ENCODE peak calls at places on chromosomes 1 and 21, in five cellular contexts. C is IMR-90, X is K562, D is H1, P is HepG2. O is an unnamed sample.

GRCh38 chr1:155122308-155122707 is 5.4 kb upstream of the EFNA1 start:
- DNase-seq in D (no peak), X (no peak), P (no peak), C (no peak), O (no peak)

GRCh38 chr1:115114308-115114707 is 25.0 kb upstream of the TSPAN2 start:
- DNase-seq in P (no peak), C (no peak), D (no peak), X (no peak), O (no peak)

GRCh38 chr1:231628207-231628876 is 1.8 kb downstream of the DISC1 start:
- DNase-seq in D (no peak), P (peak; percentile 91), X (no peak), C (peak; percentile 37), O (no peak)

GRCh38 chr1:54047384-54048315 is 5.4 kb downstream of the TMEM59 start:
- DNase-seq in P (no peak), X (no peak), D (no peak), C (peak; percentile 47), O (no peak)

GRCh38 chr1:181396171-181396670 is 87.1 kb upstream of the CACNA1E start:
- DNase-seq in C (no peak), D (no peak), X (no peak), P (no peak), O (no peak)

GRCh38 chr21:42609806-42610205 is 43.6 kb upstream of the PDE9A start:
- DNase-seq in P (no peak), X (no peak), D (no peak), C (no peak), O (no peak)

GRCh38 chr1:25006770-25007169 is 76.7 kb upstream of the RUNX3 start:
- DNase-seq in C (peak; percentile 36), D (no peak), X (no peak), P (no peak), O (no peak)

GRCh38 chr1:199861020-199861795 is 166.3 kb upstream of the NR5A2 start:
- DNase-seq in X (no peak), P (no peak), D (no peak), C (no peak), O (no peak)

GRCh38 chr1:4755301-4756183 is 101.1 kb downstream of the AJAP1 start:
- DNase-seq in P (no peak), C (no peak), D (peak; percentile 66), X (no peak), O (no peak)

GRCh38 chr1:156154317-156154749 is 948 bp downstream of the SEMA4A start:
- DNase-seq in C (no peak), D (no peak), P (no peak), X (no peak), O (no peak)

GRCh38 chr1:54741531-54741930 is 22.8 kb downstream of the PARS2 start:
- DNase-seq in P (no peak), X (no peak), C (no peak), D (no peak), O (no peak)

GRCh38 chr1:8437286-8437685 is 119.4 kb downstream of the SLC45A1 start:
- DNase-seq in D (no peak), C (no peak), X (no peak), P (no peak), O (no peak)

GRCh38 chr1:1847501-1848289 is 43.2 kb downstream of the GNB1 start:
- DNase-seq in D (no peak), C (no peak), P (no peak), X (no peak), O (no peak)

GRCh38 chr1:228460830-228461229 is 26.4 kb upstream of the RNF187 start:
- DNase-seq in C (no peak), P (no peak), D (no peak), X (no peak), O (no peak)

GRCh38 chr1:10936998-10937901 is 75.2 kb upstream of the TARDBP start:
- DNase-seq in P (peak; percentile 88), D (no peak), C (no peak), X (no peak), O (no peak)

GRCh38 chr1:223189903-223190724 is 47.1 kb upstream of the TLR5 start:
- DNase-seq in D (no peak), P (no peak), X (no peak), C (peak; percentile 31), O (no peak)

GRCh38 chr1:230754831-230755230 is 7.6 kb downstream of the CAPN9 start:
- DNase-seq in C (peak; percentile 66), D (no peak), X (peak; percentile 27), P (no peak), O (no peak)

GRCh38 chr1:115976900-115977480 is 677 bp downstream of the SLC22A15 start:
- DNase-seq in P (no peak), C (no peak), D (no peak), X (no peak), O (no peak)

GRCh38 chr1:81126989-81127571 is 673.7 kb upstream of the ADGRL2 start:
- DNase-seq in D (no peak), C (peak; percentile 49), P (no peak), X (no peak), O (no peak)

GRCh38 chr1:91851130-91852010 is 34.6 kb downstream of the TGFBR3 start:
- DNase-seq in X (no peak), C (peak; percentile 89), D (no peak), P (no peak), O (peak; percentile 63)

GRCh38 chr1:155127672-155128468 is at the start of gene EFNA1:
- DNase-seq in C (no peak), X (peak; percentile 76), P (peak; percentile 59), D (no peak), O (peak; percentile 59)

GRCh38 chr1:168806955-168807354 is 77.9 kb upstream of the DPT start:
- DNase-seq in X (no peak), C (no peak), P (peak; percentile 48), D (no peak), O (no peak)

GRCh38 chr1:167911413-167911812 is 2.5 kb downstream of the ADCY10 start:
- DNase-seq in D (no peak), P (no peak), X (no peak), C (no peak), O (no peak)

GRCh38 chr21:35609263-35609662 is 451.1 kb downstream of the SETD4 start:
- DNase-seq in P (no peak), X (no peak), D (no peak), C (no peak), O (no peak)

GRCh38 chr1:85243336-85243735 is 16.1 kb downstream of the C1orf52 start:
- DNase-seq in X (no peak), D (no peak), P (no peak), C (peak; percentile 34), O (no peak)
- TF ChIP-seq MAFK in X (no peak), D (no peak), P (no peak), C (no peak), O (no peak)

GRCh38 chr1:109025691-109026090 is 16.2 kb downstream of the WDR47 start:
- DNase-seq in C (peak; percentile 49), X (peak; percentile 37), D (no peak), P (no peak), O (no peak)

GRCh38 chr1:109024651-109025050 is 17.3 kb downstream of the WDR47 start:
- DNase-seq in X (no peak), P (no peak), C (peak; percentile 58), D (no peak), O (no peak)

DNA sequence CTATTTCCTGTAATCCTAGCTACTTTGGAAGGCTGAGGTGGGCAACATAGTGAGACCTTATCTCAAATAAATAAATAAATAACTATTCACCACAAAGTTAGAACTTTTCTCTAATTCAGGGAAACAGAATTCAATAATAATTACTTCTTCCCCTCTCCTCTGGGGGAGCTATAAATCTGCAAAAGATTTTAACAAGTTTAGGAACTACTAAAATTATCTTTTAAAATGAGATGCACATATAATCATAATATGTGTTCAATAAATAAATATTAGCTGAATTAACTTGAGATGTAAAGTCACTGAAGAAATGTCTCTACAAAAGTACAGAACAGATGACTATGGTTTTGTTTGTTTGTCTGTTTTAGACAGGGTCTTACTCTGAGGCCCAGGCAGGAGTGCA is 14.1 kb downstream of the WDR47 start:
- DNase-seq in D (no peak), X (no peak), P (no peak), C (no peak), O (no peak)
- TF ChIP-seq MAFK in D (no peak), X (no peak), P (no peak), C (no peak), O (no peak)

GRCh38 chr1:176174108-176174507 is 33.0 kb downstream of the COP1 start:
- DNase-seq in C (peak; percentile 25), X (no peak), D (no peak), P (no peak), O (no peak)

GRCh38 chr1:176178316-176178715 is 28.8 kb downstream of the COP1 start:
- DNase-seq in D (no peak), X (no peak), C (no peak), P (peak; percentile 3), O (no peak)

GRCh38 chr1:176172215-176172614 is 34.9 kb downstream of the COP1 start:
- DNase-seq in X (no peak), P (no peak), C (no peak), D (no peak), O (no peak)

GRCh38 chr1:176183618-176184017 is 23.5 kb downstream of the COP1 start:
- DNase-seq in X (no peak), C (peak; percentile 60), P (no peak), D (no peak), O (no peak)

GRCh38 chr1:176177764-176178163 is 29.3 kb downstream of the COP1 start:
- DNase-seq in D (no peak), P (no peak), C (no peak), X (no peak), O (no peak)
- TF ChIP-seq MAFK in D (no peak), P (no peak), C (no peak), X (no peak), O (no peak)

GRCh38 chr1:244964112-244964971 is 100.0 kb upstream of the HNRNPU start:
- DNase-seq in X (peak; percentile 30), C (peak; percentile 90), D (no peak), P (peak; percentile 34), O (no peak)
- TF ChIP-seq MAFK in X (no peak), C (no peak), D (no peak), P (no peak), O (no peak)

DNA sequence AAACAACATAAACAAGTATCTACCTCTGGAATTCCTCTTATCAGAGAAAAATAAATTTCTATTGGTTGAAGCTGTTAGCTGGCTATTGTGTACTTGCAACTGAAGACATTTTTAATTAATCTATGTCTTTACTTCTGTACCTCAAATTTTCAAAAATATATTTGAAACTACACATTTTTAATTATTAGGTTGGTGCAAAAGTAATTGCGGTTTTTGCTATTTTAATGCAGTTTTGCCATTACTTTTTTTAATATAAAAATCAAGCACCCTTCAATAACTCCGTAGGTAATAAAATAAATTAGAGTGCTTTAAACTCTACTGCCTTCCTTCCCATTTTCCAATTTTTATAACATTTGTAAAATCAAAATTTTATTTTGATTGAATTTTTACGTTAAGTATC is 262.1 kb upstream of the DUSP10 start:
- DNase-seq in C (no peak), P (no peak), X (no peak), D (no peak), O (no peak)
- TF ChIP-seq MAFK in C (no peak), P (no peak), X (no peak), D (no peak), O (no peak)

O was measured in A549.